ENCODE peak calls at places on chromosomes 12 and 14, in nine cellular contexts. One of them, this sample, is unnamed.

GRCh38 chr12:11758838-11759509 is 109.5 kb downstream of the ETV6 start:
- DNase-seq in neural progenitor cell: peak
- DNase-seq in tibial artery: no peak
- DNase-seq in cardiac fibroblast: peak
- DNase-seq in AG10803: no peak
- DNase-seq in HFF-Myc: no peak
- DNase-seq in heart right ventricle: no peak
- DNase-seq in A549: no peak
- DNase-seq in stomach: no peak
- DNase-seq in this sample: peak

GRCh38 chr12:109696485-109697269 is 16.9 kb upstream of the FAM222A start:
- DNase-seq in neural progenitor cell: no peak
- DNase-seq in tibial artery: no peak
- DNase-seq in cardiac fibroblast: no peak
- DNase-seq in AG10803: no peak
- DNase-seq in HFF-Myc: no peak
- DNase-seq in heart right ventricle: no peak
- DNase-seq in A549: no peak
- DNase-seq in stomach: no peak
- DNase-seq in this sample: no peak

GRCh38 chr12:101855364-101855884 is 22.0 kb upstream of the DRAM1 start:
- DNase-seq in neural progenitor cell: no peak
- DNase-seq in tibial artery: no peak
- DNase-seq in cardiac fibroblast: no peak
- DNase-seq in AG10803: peak
- DNase-seq in HFF-Myc: no peak
- DNase-seq in heart right ventricle: no peak
- DNase-seq in A549: no peak
- DNase-seq in stomach: no peak
- DNase-seq in this sample: no peak

GRCh38 chr12:55132816-55133215 is 6.6 kb downstream of the OR9K2 start:
- DNase-seq in neural progenitor cell: no peak
- DNase-seq in tibial artery: no peak
- DNase-seq in cardiac fibroblast: no peak
- DNase-seq in AG10803: no peak
- DNase-seq in HFF-Myc: no peak
- DNase-seq in heart right ventricle: no peak
- DNase-seq in A549: no peak
- DNase-seq in stomach: no peak
- DNase-seq in this sample: no peak

GRCh38 chr14:58695514-58695913 is 57.8 kb downstream of the DACT1 start:
- DNase-seq in neural progenitor cell: no peak
- DNase-seq in tibial artery: no peak
- DNase-seq in cardiac fibroblast: no peak
- DNase-seq in AG10803: no peak
- DNase-seq in HFF-Myc: no peak
- DNase-seq in heart right ventricle: no peak
- DNase-seq in A549: no peak
- DNase-seq in stomach: no peak
- DNase-seq in this sample: no peak

GRCh38 chr14:29773990-29774389 is 153.7 kb downstream of the PRKD1 start:
- DNase-seq in neural progenitor cell: no peak
- DNase-seq in tibial artery: no peak
- DNase-seq in cardiac fibroblast: no peak
- DNase-seq in AG10803: no peak
- DNase-seq in HFF-Myc: no peak
- DNase-seq in heart right ventricle: no peak
- DNase-seq in A549: no peak
- DNase-seq in stomach: no peak
- DNase-seq in this sample: no peak

GRCh38 chr12:57803317-57803893 is 15.1 kb downstream of the AVIL start:
- DNase-seq in neural progenitor cell: peak
- DNase-seq in tibial artery: no peak
- DNase-seq in cardiac fibroblast: peak
- DNase-seq in AG10803: peak
- DNase-seq in HFF-Myc: no peak
- DNase-seq in heart right ventricle: peak
- DNase-seq in A549: peak
- DNase-seq in stomach: peak
- DNase-seq in this sample: peak

GRCh38 chr12:84969226-84969625 is 56.6 kb upstream of the SLC6A15 start:
- DNase-seq in neural progenitor cell: no peak
- DNase-seq in tibial artery: no peak
- DNase-seq in cardiac fibroblast: no peak
- DNase-seq in AG10803: no peak
- DNase-seq in HFF-Myc: no peak
- DNase-seq in heart right ventricle: no peak
- DNase-seq in A549: no peak
- DNase-seq in stomach: no peak
- DNase-seq in this sample: no peak

GRCh38 chr12:26238341-26239126 is 43.2 kb downstream of the SSPN start:
- DNase-seq in neural progenitor cell: no peak
- DNase-seq in tibial artery: no peak
- DNase-seq in cardiac fibroblast: peak
- DNase-seq in AG10803: peak
- DNase-seq in HFF-Myc: no peak
- DNase-seq in heart right ventricle: no peak
- DNase-seq in A549: no peak
- DNase-seq in stomach: no peak
- DNase-seq in this sample: peak

GRCh38 chr12:68370006-68370590 is 37.9 kb upstream of the MDM1 start:
- DNase-seq in neural progenitor cell: no peak
- DNase-seq in tibial artery: no peak
- DNase-seq in cardiac fibroblast: no peak
- DNase-seq in AG10803: no peak
- DNase-seq in HFF-Myc: no peak
- DNase-seq in heart right ventricle: no peak
- DNase-seq in A549: no peak
- DNase-seq in stomach: no peak
- DNase-seq in this sample: no peak

GRCh38 chr14:35814371-35815005 is 5.4 kb upstream of the RALGAPA1 start:
- DNase-seq in neural progenitor cell: peak
- DNase-seq in tibial artery: peak
- DNase-seq in cardiac fibroblast: peak
- DNase-seq in AG10803: peak
- DNase-seq in HFF-Myc: peak
- DNase-seq in heart right ventricle: peak
- DNase-seq in A549: no peak
- DNase-seq in stomach: peak
- DNase-seq in this sample: peak

GRCh38 chr12:132527186-132527882 is 37.4 kb downstream of the FBRSL1 start:
- DNase-seq in neural progenitor cell: no peak
- DNase-seq in tibial artery: no peak
- DNase-seq in cardiac fibroblast: no peak
- DNase-seq in AG10803: no peak
- DNase-seq in HFF-Myc: no peak
- DNase-seq in heart right ventricle: no peak
- DNase-seq in A549: no peak
- DNase-seq in stomach: no peak
- DNase-seq in this sample: no peak

GRCh38 chr14:90850487-90850886 is 34.3 kb upstream of the TTC7B start:
- DNase-seq in neural progenitor cell: no peak
- DNase-seq in tibial artery: no peak
- DNase-seq in cardiac fibroblast: peak
- DNase-seq in AG10803: peak
- DNase-seq in HFF-Myc: no peak
- DNase-seq in heart right ventricle: no peak
- DNase-seq in A549: no peak
- DNase-seq in stomach: no peak
- DNase-seq in this sample: no peak

GRCh38 chr14:71701990-71702389 is 230.2 kb upstream of the RGS6 start:
- DNase-seq in neural progenitor cell: no peak
- DNase-seq in tibial artery: no peak
- DNase-seq in cardiac fibroblast: no peak
- DNase-seq in AG10803: no peak
- DNase-seq in HFF-Myc: no peak
- DNase-seq in heart right ventricle: no peak
- DNase-seq in A549: no peak
- DNase-seq in stomach: no peak
- DNase-seq in this sample: no peak

GRCh38 chr12:45543887-45544286 is 185.6 kb upstream of the ARID2 start:
- DNase-seq in neural progenitor cell: peak
- DNase-seq in tibial artery: peak
- DNase-seq in cardiac fibroblast: peak
- DNase-seq in AG10803: peak
- DNase-seq in HFF-Myc: peak
- DNase-seq in heart right ventricle: no peak
- DNase-seq in A549: peak
- DNase-seq in stomach: peak
- DNase-seq in this sample: no peak

GRCh38 chr14:85909581-85909980 is 379.6 kb downstream of the FLRT2 start:
- DNase-seq in neural progenitor cell: no peak
- DNase-seq in tibial artery: no peak
- DNase-seq in cardiac fibroblast: no peak
- DNase-seq in AG10803: no peak
- DNase-seq in HFF-Myc: no peak
- DNase-seq in heart right ventricle: no peak
- DNase-seq in A549: no peak
- DNase-seq in stomach: no peak
- DNase-seq in this sample: no peak

GRCh38 chr14:22837059-22837749 is 819 bp downstream of the MMP14 start:
- DNase-seq in neural progenitor cell: peak
- DNase-seq in tibial artery: peak
- DNase-seq in cardiac fibroblast: peak
- DNase-seq in AG10803: peak
- DNase-seq in HFF-Myc: no peak
- DNase-seq in heart right ventricle: peak
- DNase-seq in A549: no peak
- DNase-seq in stomach: peak
- DNase-seq in this sample: peak

GRCh38 chr14:74893614-74894091 is 11.9 kb downstream of the DLST start:
- DNase-seq in neural progenitor cell: no peak
- DNase-seq in tibial artery: no peak
- DNase-seq in cardiac fibroblast: no peak
- DNase-seq in AG10803: no peak
- DNase-seq in HFF-Myc: no peak
- DNase-seq in heart right ventricle: no peak
- DNase-seq in A549: no peak
- DNase-seq in stomach: no peak
- DNase-seq in this sample: no peak

GRCh38 chr12:17301544-17301943 is 695.6 kb upstream of the LMO3 start:
- DNase-seq in neural progenitor cell: peak
- DNase-seq in tibial artery: no peak
- DNase-seq in cardiac fibroblast: no peak
- DNase-seq in AG10803: no peak
- DNase-seq in HFF-Myc: no peak
- DNase-seq in heart right ventricle: no peak
- DNase-seq in A549: no peak
- DNase-seq in stomach: no peak
- DNase-seq in this sample: no peak

GRCh38 chr14:23147676-23148075 is 28.6 kb upstream of the CEBPE start:
- DNase-seq in neural progenitor cell: no peak
- DNase-seq in tibial artery: no peak
- DNase-seq in cardiac fibroblast: peak
- DNase-seq in AG10803: peak
- DNase-seq in HFF-Myc: no peak
- DNase-seq in heart right ventricle: no peak
- DNase-seq in A549: no peak
- DNase-seq in stomach: peak
- DNase-seq in this sample: peak

GRCh38 chr12:130829391-130830245 is 9.4 kb downstream of the STX2 start:
- DNase-seq in neural progenitor cell: no peak
- DNase-seq in tibial artery: no peak
- DNase-seq in cardiac fibroblast: no peak
- DNase-seq in AG10803: no peak
- DNase-seq in HFF-Myc: no peak
- DNase-seq in heart right ventricle: no peak
- DNase-seq in A549: no peak
- DNase-seq in stomach: no peak
- DNase-seq in this sample: no peak
- TF ChIP-seq CTCF in neural progenitor cell: no peak
- TF ChIP-seq CTCF in tibial artery: no peak
- TF ChIP-seq CTCF in cardiac fibroblast: no peak
- TF ChIP-seq CTCF in AG10803: no peak
- TF ChIP-seq CTCF in HFF-Myc: no peak
- TF ChIP-seq CTCF in heart right ventricle: no peak
- TF ChIP-seq CTCF in A549: no peak
- TF ChIP-seq CTCF in stomach: no peak
- TF ChIP-seq CTCF in this sample: no peak

GRCh38 chr12:119340604-119341003 is 6.1 kb downstream of the CCDC60 start:
- DNase-seq in neural progenitor cell: no peak
- DNase-seq in tibial artery: no peak
- DNase-seq in cardiac fibroblast: no peak
- DNase-seq in AG10803: no peak
- DNase-seq in HFF-Myc: no peak
- DNase-seq in heart right ventricle: no peak
- DNase-seq in A549: no peak
- DNase-seq in stomach: no peak
- DNase-seq in this sample: no peak
- TF ChIP-seq CTCF in neural progenitor cell: no peak
- TF ChIP-seq CTCF in tibial artery: no peak
- TF ChIP-seq CTCF in cardiac fibroblast: no peak
- TF ChIP-seq CTCF in AG10803: no peak
- TF ChIP-seq CTCF in HFF-Myc: no peak
- TF ChIP-seq CTCF in heart right ventricle: no peak
- TF ChIP-seq CTCF in A549: no peak
- TF ChIP-seq CTCF in stomach: no peak
- TF ChIP-seq CTCF in this sample: no peak

DNA sequence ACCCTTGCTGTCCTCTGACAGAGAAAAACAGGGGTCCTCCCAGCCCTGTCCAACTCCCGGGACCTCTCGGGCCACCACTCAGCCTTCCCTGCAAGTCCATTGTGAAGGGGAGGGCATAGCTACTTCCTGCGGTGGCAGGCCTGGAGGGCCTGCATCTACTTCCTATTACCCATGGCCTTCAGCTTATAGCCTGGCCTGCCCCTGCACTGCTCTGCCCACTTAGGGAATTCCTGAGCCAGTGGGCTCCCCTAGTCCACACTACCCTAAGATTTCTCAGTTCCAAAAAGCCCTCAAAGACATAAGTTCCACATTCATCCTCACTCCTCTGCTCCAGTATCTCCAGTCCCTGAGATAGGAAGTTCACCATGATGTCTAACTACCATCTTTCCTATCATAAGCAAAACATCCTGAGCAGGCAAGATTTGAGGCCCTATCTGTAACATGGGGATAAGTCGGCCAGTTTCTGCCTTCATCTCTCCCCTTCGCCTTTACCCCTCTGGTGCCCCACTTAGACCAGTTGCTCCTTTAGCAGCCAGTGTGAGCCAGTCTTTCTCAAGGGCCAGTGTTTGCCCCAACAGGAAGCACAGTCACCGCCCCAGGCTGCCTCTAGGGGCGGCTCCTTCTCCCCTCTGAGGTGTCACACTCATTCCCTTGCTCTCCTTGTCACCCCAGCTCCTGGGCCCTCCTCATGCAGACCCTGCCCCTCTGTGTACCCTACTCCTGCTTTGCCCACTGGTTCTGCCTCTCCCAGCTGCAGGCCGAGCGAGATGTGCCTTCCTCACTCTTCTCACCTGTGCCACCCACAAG is 10.9 kb downstream of the HDAC7 start:
- DNase-seq in neural progenitor cell: peak
- DNase-seq in tibial artery: no peak
- DNase-seq in cardiac fibroblast: no peak
- DNase-seq in AG10803: no peak
- DNase-seq in HFF-Myc: no peak
- DNase-seq in heart right ventricle: peak
- DNase-seq in A549: peak
- DNase-seq in stomach: no peak
- DNase-seq in this sample: no peak
- TF ChIP-seq CTCF in neural progenitor cell: peak
- TF ChIP-seq CTCF in tibial artery: no peak
- TF ChIP-seq CTCF in cardiac fibroblast: peak
- TF ChIP-seq CTCF in AG10803: peak
- TF ChIP-seq CTCF in HFF-Myc: peak
- TF ChIP-seq CTCF in heart right ventricle: no peak
- TF ChIP-seq CTCF in A549: no peak
- TF ChIP-seq CTCF in stomach: no peak
- TF ChIP-seq CTCF in this sample: no peak

GRCh38 chr12:28583771-28584261 is 393.6 kb downstream of the CCDC91 start:
- DNase-seq in neural progenitor cell: no peak
- DNase-seq in tibial artery: no peak
- DNase-seq in cardiac fibroblast: peak
- DNase-seq in AG10803: peak
- DNase-seq in HFF-Myc: peak
- DNase-seq in heart right ventricle: no peak
- DNase-seq in A549: no peak
- DNase-seq in stomach: no peak
- DNase-seq in this sample: no peak
- TF ChIP-seq CTCF in neural progenitor cell: peak
- TF ChIP-seq CTCF in tibial artery: no peak
- TF ChIP-seq CTCF in cardiac fibroblast: peak
- TF ChIP-seq CTCF in AG10803: peak
- TF ChIP-seq CTCF in HFF-Myc: peak
- TF ChIP-seq CTCF in heart right ventricle: no peak
- TF ChIP-seq CTCF in A549: peak
- TF ChIP-seq CTCF in stomach: no peak
- TF ChIP-seq CTCF in this sample: no peak